ENCODE peak calls at places on chromosomes 5 and 9, in five cellular contexts. N is breast epithelium, F is suprapubic skin, X is K562, T is transverse colon. K is an unnamed sample.

GRCh38 chr9:121394292-121394691 is 24.2 kb upstream of the STOM start:
- DNase-seq in N (no peak), X (no peak), F (no peak), T (no peak), K (no peak)

GRCh38 chr5:23506329-23507236 is 826 bp upstream of the PRDM9 start:
- DNase-seq in T (no peak), X (no peak), F (no peak), N (no peak), K (no peak)

GRCh38 chr5:73312872-73313510 is 135.6 kb downstream of the FOXD1 start:
- DNase-seq in X (no peak), T (no peak), N (no peak), F (no peak), K (no peak)

GRCh38 chr9:35904966-35905781 is 828 bp upstream of the HRCT1 start:
- DNase-seq in F (no peak), T (peak), X (no peak), N (no peak), K (no peak)

GRCh38 chr5:17880869-17881268 is 246.6 kb downstream of the TAF11L14 start:
- DNase-seq in N (no peak), F (no peak), X (no peak), T (no peak), K (no peak)

GRCh38 chr9:137891588-137892423 is 14.2 kb downstream of the CACNA1B start:
- DNase-seq in F (no peak), X (no peak), T (no peak), N (no peak), K (no peak)

GRCh38 chr9:81801190-81801589 is 111.8 kb upstream of the TLE1 start:
- DNase-seq in F (no peak), N (no peak), T (no peak), X (no peak), K (no peak)

GRCh38 chr5:56142233-56142619 is 90.9 kb downstream of the ANKRD55 start:
- DNase-seq in X (no peak), F (no peak), T (no peak), N (no peak), K (no peak)

GRCh38 chr5:180689071-180689694 is 39.8 kb upstream of the FLT4 start:
- DNase-seq in T (no peak), X (no peak), N (no peak), F (no peak), K (no peak)

GRCh38 chr5:40308867-40309266 is 370.8 kb upstream of the PTGER4 start:
- DNase-seq in T (no peak), F (no peak), X (no peak), N (no peak), K (no peak)

GRCh38 chr5:102958481-102959011 is 161.4 kb downstream of the GIN1 start:
- DNase-seq in F (no peak), N (no peak), T (no peak), X (no peak), K (no peak)

GRCh38 chr9:128098936-128099931 is 28.3 kb downstream of the PTGES2 start:
- DNase-seq in X (peak), F (no peak), T (peak), N (no peak), K (no peak)

GRCh38 chr9:752201-752600 is 89.3 kb upstream of the DMRT1 start:
- DNase-seq in T (no peak), F (peak), X (no peak), N (no peak), K (no peak)

GRCh38 chr9:114504341-114505186 is 709 bp downstream of the WHRN start:
- DNase-seq in X (peak), T (peak), F (peak), N (peak), K (peak)

GRCh38 chr5:61409568-61409967 is 77.5 kb downstream of the ZSWIM6 start:
- DNase-seq in N (no peak), T (no peak), X (no peak), F (no peak), K (no peak)

GRCh38 chr5:15620501-15620900 is 120.5 kb downstream of the FBXL7 start:
- DNase-seq in N (no peak), X (no peak), F (no peak), T (no peak), K (no peak)

GRCh38 chr5:6763191-6763590 is 50.0 kb downstream of the TENT4A start:
- DNase-seq in N (no peak), F (no peak), X (no peak), T (no peak), K (peak)

GRCh38 chr9:108142504-108143201 is 653.1 kb upstream of the KLF4 start:
- DNase-seq in X (no peak), F (peak), N (peak), T (peak), K (peak)
- TF ChIP-seq POLR2AphosphoS5 in X (no peak), F (peak), N (peak), T (peak), K (peak)

GRCh38 chr9:89438194-89438593 is 59.7 kb downstream of the SEMA4D start:
- DNase-seq in T (no peak), X (no peak), N (no peak), F (no peak), K (no peak)
- TF ChIP-seq POLR2A in T (no peak), X (no peak), N (no peak), F (no peak), K (no peak)

GRCh38 chr5:173172166-173172565 is 27.8 kb downstream of the BNIP1 start:
- DNase-seq in F (no peak), T (no peak), N (no peak), X (no peak), K (no peak)
- TF ChIP-seq CTCF in F (no peak), T (no peak), N (no peak), X (peak), K (no peak)

GRCh38 chr5:82272957-82273356 is 5.2 kb downstream of the RPS23 start:
- DNase-seq in N (no peak), X (no peak), T (no peak), F (no peak), K (no peak)

GRCh38 chr5:82274343-82275266 is 3.5 kb downstream of the RPS23 start:
- DNase-seq in T (no peak), F (no peak), X (peak), N (no peak), K (no peak)

GRCh38 chr5:82277613-82277986 is 554 bp downstream of the RPS23 start:
- DNase-seq in X (no peak), F (no peak), N (no peak), T (no peak), K (no peak)

GRCh38 chr5:82276800-82277612 is 1.1 kb downstream of the RPS23 start:
- DNase-seq in X (no peak), F (no peak), N (no peak), T (no peak), K (no peak)

GRCh38 chr5:82275267-82275664 is 2.9 kb downstream of the RPS23 start:
- DNase-seq in N (no peak), T (no peak), X (no peak), F (no peak), K (no peak)
- TF ChIP-seq POLR2AphosphoS5 in N (no peak), T (no peak), X (no peak), F (no peak), K (no peak)

GRCh38 chr9:4504250-4504649 is 14.0 kb downstream of the SLC1A1 start:
- DNase-seq in X (no peak), F (no peak), T (no peak), N (no peak), K (no peak)
- TF ChIP-seq POLR2A in X (no peak), F (no peak), T (no peak), N (no peak), K (no peak)